ENCODE peak calls at places on chromosomes 4 and X, in six cellular contexts. G, T, N, Z, V and B are unnamed samples.

GRCh38 chr4:98546910-98547544 is 111.4 kb downstream of the TSPAN5 start:
- DNase-seq in G (peak), Z (no peak), N (no peak), V (peak), T (no peak), B (no peak)

GRCh38 chrX:27966955-27967354 is 14.3 kb downstream of the DCAF8L1 start:
- DNase-seq in Z (no peak), T (no peak), V (no peak), N (no peak), G (peak), B (no peak)

GRCh38 chr4:186758929-186759682 is 35.5 kb upstream of the FAT1 start:
- DNase-seq in N (no peak), Z (no peak), G (no peak), V (no peak), T (no peak), B (peak)

GRCh38 chr4:53682196-53682595 is 90.9 kb upstream of the LNX1 start:
- DNase-seq in G (no peak), T (no peak), N (no peak), V (no peak), Z (no peak), B (no peak)

GRCh38 chrX:153457827-153458466 is 12.1 kb upstream of the TREX2 start:
- DNase-seq in T (no peak), V (no peak), G (no peak), Z (no peak), N (no peak), B (no peak)

GRCh38 chrX:30296408-30297254 is 12.6 kb downstream of the NR0B1 start:
- DNase-seq in T (no peak), V (no peak), N (no peak), Z (no peak), G (no peak), B (no peak)

GRCh38 chr4:41158274-41158673 is 56.1 kb downstream of the APBB2 start:
- DNase-seq in N (no peak), T (no peak), G (no peak), Z (no peak), V (no peak), B (no peak)

GRCh38 chrX:53125506-53125905 is 31.6 kb downstream of the KANTR start:
- DNase-seq in T (no peak), V (no peak), G (no peak), N (no peak), Z (no peak), B (no peak)

GRCh38 chrX:71111851-71112468 is 583 bp upstream of the IL2RG start:
- DNase-seq in G (no peak), N (no peak), Z (no peak), T (no peak), V (no peak), B (no peak)

GRCh38 chr4:23855912-23856605 is 33.8 kb downstream of the PPARGC1A start:
- DNase-seq in Z (no peak), T (no peak), N (no peak), G (peak), V (no peak), B (no peak)

GRCh38 chrX:30607155-30607554 is 29.6 kb upstream of the TASL start:
- DNase-seq in G (no peak), T (no peak), N (no peak), Z (no peak), V (no peak), B (no peak)

GRCh38 chr4:28536124-28536523 is 1675.5 kb downstream of the STIM2 start:
- DNase-seq in Z (no peak), G (no peak), T (no peak), N (no peak), V (no peak), B (no peak)
- H3K27ac ChIP-seq in Z (no peak), G (no peak), T (no peak), N (no peak), V (no peak), B (no peak)

DNA sequence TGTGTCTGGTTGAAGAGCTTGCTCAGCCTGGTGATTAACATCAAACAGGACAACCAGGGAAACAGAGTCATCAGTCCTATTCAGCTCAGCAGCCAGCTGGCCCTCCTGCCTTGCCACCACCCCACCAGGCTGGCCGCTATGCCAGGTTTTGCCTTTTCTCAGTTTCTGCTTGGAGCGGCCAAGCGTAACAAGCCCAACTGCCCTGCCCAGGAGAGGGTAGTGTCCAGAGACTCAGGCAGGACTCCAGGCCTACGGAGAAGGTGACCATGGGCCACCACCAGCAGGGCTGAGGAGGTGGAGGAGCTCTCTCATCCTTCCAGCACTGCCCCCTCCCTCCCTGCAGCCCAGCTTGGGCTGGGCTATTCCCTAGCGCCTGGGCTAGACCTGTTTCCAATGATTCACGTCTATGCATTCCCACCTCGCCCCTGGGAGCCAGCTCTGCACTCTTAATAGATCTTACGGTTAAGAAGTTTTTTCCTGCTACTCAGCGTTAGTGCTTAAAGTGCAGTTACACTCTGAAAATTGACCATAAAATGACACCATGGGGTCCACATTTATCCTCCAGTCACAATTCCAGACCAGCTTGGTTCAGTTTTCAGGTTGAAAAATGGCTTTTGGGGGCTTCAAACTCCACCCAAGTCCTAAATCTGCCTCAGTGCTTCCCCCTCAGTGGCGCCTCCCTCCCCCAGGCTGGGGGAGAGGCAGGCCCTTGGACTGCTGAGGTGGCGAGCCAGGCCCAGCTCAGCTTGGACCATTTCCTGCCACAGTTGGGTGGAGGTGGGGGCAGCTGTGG is 124.0 kb upstream of the PJA1 start:
- DNase-seq in G (no peak), N (no peak), V (no peak), Z (no peak), T (no peak), B (no peak)
- H3K27ac ChIP-seq in G (no peak), N (no peak), V (no peak), Z (no peak), T (peak), B (no peak)

DNA sequence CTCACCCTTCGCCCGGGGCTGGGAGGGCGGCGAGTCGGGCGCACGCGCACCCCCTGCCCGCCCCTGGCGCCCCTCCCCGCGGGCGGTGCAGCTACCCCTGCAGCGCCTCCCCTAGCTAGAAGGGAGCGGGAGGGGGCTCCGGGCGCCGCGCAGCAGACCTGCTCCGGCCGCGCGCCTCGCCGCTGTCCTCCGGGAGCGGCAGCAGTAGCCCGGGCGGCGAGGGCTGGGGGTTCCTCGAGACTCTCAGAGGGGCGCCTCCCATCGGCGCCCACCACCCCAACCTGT is at the start of gene NPNT:
- DNase-seq in T (peak), G (no peak), V (peak), Z (no peak), N (peak), B (no peak)
- H3K27ac ChIP-seq in T (no peak), G (no peak), V (no peak), Z (peak), N (no peak), B (no peak)

GRCh38 chr4:127849505-127850234 is 31.0 kb upstream of the PLK4 start:
- DNase-seq in V (no peak), G (no peak), T (no peak), Z (no peak), N (no peak), B (no peak)

GRCh38 chr4:127844605-127845116 is 36.0 kb upstream of the PLK4 start:
- DNase-seq in V (no peak), N (no peak), T (no peak), Z (no peak), G (no peak), B (peak)

GRCh38 chr4:127843704-127844604 is 36.7 kb upstream of the PLK4 start:
- DNase-seq in V (no peak), T (no peak), N (peak), G (no peak), Z (no peak), B (peak)

GRCh38 chr4:127846765-127847164 is 33.9 kb upstream of the PLK4 start:
- DNase-seq in T (no peak), Z (no peak), N (no peak), V (no peak), G (no peak), B (no peak)

GRCh38 chr4:127846061-127846460 is 34.6 kb upstream of the PLK4 start:
- DNase-seq in T (no peak), V (no peak), N (peak), Z (no peak), G (no peak), B (peak)
- H3K27ac ChIP-seq in T (no peak), V (peak), N (no peak), Z (no peak), G (no peak), B (no peak)